ENCODE peak calls at places on chromosomes 7 and 10, in four cellular contexts. One of them, this sample, is unnamed.

GRCh38 chr10:79268100-79268670 is 79.1 kb upstream of the PPIF start:
- DNase-seq in GM12878: no peak
- DNase-seq in K562: no peak
- DNase-seq in HepG2: no peak
- DNase-seq in this sample: no peak

GRCh38 chr7:74427974-74428373 is 25.7 kb upstream of the GTF2IRD1 start:
- DNase-seq in K562: no peak
- DNase-seq in GM12878: no peak
- DNase-seq in HepG2: no peak
- DNase-seq in this sample: no peak

GRCh38 chr7:133770863-133771492 is 356.2 kb upstream of the LRGUK start:
- DNase-seq in HepG2: peak; percentile 68
- DNase-seq in GM12878: no peak
- DNase-seq in K562: no peak
- DNase-seq in this sample: no peak

GRCh38 chr7:66055321-66055956 is 20.2 kb upstream of the ASL start:
- DNase-seq in HepG2: no peak
- DNase-seq in K562: no peak
- DNase-seq in GM12878: peak; percentile 41
- DNase-seq in this sample: no peak

GRCh38 chr7:85001493-85002345 is 185.1 kb downstream of the SEMA3D start:
- DNase-seq in HepG2: no peak
- DNase-seq in K562: no peak
- DNase-seq in GM12878: no peak
- DNase-seq in this sample: no peak

GRCh38 chr10:76115471-76116155 is 684.2 kb downstream of the LRMDA start:
- DNase-seq in GM12878: no peak
- DNase-seq in K562: no peak
- DNase-seq in HepG2: no peak
- DNase-seq in this sample: no peak

GRCh38 chr7:84237533-84238173 is 43.1 kb upstream of the SEMA3A start:
- DNase-seq in K562: no peak
- DNase-seq in GM12878: no peak
- DNase-seq in HepG2: no peak
- DNase-seq in this sample: no peak

GRCh38 chr7:39312254-39312989 is 253.8 kb upstream of the YAE1 start:
- DNase-seq in HepG2: no peak
- DNase-seq in GM12878: no peak
- DNase-seq in K562: no peak
- DNase-seq in this sample: no peak

GRCh38 chr10:11610855-11611247 is 599 bp downstream of the USP6NL start:
- DNase-seq in K562: no peak
- DNase-seq in HepG2: no peak
- DNase-seq in GM12878: no peak
- DNase-seq in this sample: peak; percentile 18

GRCh38 chr10:24496066-24496465 is 227.6 kb downstream of the ARHGAP21 start:
- DNase-seq in K562: no peak
- DNase-seq in GM12878: no peak
- DNase-seq in HepG2: no peak
- DNase-seq in this sample: no peak

GRCh38 chr10:6558272-6558671 is 21.8 kb downstream of the PRKCQ start:
- DNase-seq in K562: no peak
- DNase-seq in GM12878: no peak
- DNase-seq in HepG2: no peak
- DNase-seq in this sample: no peak

GRCh38 chr7:21639206-21639868 is 96.5 kb downstream of the DNAH11 start:
- DNase-seq in K562: no peak
- DNase-seq in GM12878: no peak
- DNase-seq in HepG2: no peak
- DNase-seq in this sample: no peak

GRCh38 chr10:3716093-3716492 is 68.9 kb downstream of the KLF6 start:
- DNase-seq in HepG2: no peak
- DNase-seq in K562: no peak
- DNase-seq in GM12878: no peak
- DNase-seq in this sample: no peak

GRCh38 chr7:109552017-109552416 is 982.3 kb downstream of the DNAJB9 start:
- DNase-seq in K562: no peak
- DNase-seq in GM12878: no peak
- DNase-seq in HepG2: peak; percentile 3
- DNase-seq in this sample: no peak

GRCh38 chr10:6072215-6072941 is 10.2 kb upstream of the IL2RA start:
- DNase-seq in HepG2: no peak
- DNase-seq in GM12878: no peak
- DNase-seq in K562: no peak
- DNase-seq in this sample: no peak

GRCh38 chr10:23891301-23891700 is 317.6 kb upstream of the KIAA1217 start:
- DNase-seq in GM12878: no peak
- DNase-seq in K562: no peak
- DNase-seq in HepG2: no peak
- DNase-seq in this sample: no peak

GRCh38 chr10:787933-788651 is 98.6 kb upstream of the DIP2C start:
- DNase-seq in GM12878: no peak
- DNase-seq in K562: peak; percentile 16
- DNase-seq in HepG2: no peak
- DNase-seq in this sample: no peak

GRCh38 chr10:22321831-22322662 is 1.1 kb downstream of the BMI1 start:
- DNase-seq in K562: peak; percentile 57
- DNase-seq in GM12878: no peak
- DNase-seq in HepG2: no peak
- DNase-seq in this sample: peak; percentile 16

GRCh38 chr10:133526957-133527588 is at the start of gene CYP2E1:
- DNase-seq in HepG2: no peak
- DNase-seq in K562: no peak
- DNase-seq in GM12878: no peak
- DNase-seq in this sample: no peak

GRCh38 chr10:73517166-73517888 is 21.5 kb upstream of the PPP3CB start:
- DNase-seq in HepG2: no peak
- DNase-seq in GM12878: no peak
- DNase-seq in K562: peak; percentile 83
- DNase-seq in this sample: no peak

GRCh38 chr7:66050990-66051424 is 24.6 kb upstream of the ASL start:
- DNase-seq in HepG2: peak; percentile 82
- DNase-seq in K562: no peak
- DNase-seq in GM12878: no peak
- DNase-seq in this sample: no peak

GRCh38 chr7:105022458-105022857 is 8.5 kb downstream of the KMT2E start:
- DNase-seq in K562: no peak
- DNase-seq in GM12878: no peak
- DNase-seq in HepG2: no peak
- DNase-seq in this sample: no peak

DNA sequence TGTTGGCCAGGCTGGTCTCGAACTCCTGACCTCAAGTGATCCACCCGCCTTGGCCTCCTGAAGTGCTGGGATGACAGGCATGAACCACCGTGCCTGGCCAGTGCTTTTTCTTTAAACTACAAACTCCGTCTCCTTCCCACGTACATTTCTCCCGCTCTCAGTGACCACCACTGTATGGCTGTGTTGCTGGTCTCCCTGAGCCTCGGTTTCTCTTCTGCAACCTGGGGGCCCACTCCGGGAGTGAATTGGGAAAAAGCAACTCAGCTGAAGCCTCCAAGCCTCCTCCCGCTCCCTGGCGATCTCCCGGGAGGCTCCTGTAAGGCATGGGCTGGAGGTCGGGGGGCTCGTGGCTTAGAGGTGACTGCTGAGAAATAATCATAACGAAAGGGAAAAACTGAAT is 136.3 kb downstream of the ELFN1 start:
- DNase-seq in GM12878: no peak
- DNase-seq in HepG2: no peak
- DNase-seq in K562: no peak
- DNase-seq in this sample: no peak
- TF ChIP-seq FOXK2 in GM12878: no peak
- TF ChIP-seq FOXK2 in HepG2: no peak
- TF ChIP-seq FOXK2 in K562: no peak
- TF ChIP-seq FOXK2 in this sample: no peak

GRCh38 chr10:129966370-129966769 is 2.3 kb upstream of the EBF3 start:
- DNase-seq in K562: no peak
- DNase-seq in HepG2: no peak
- DNase-seq in GM12878: no peak
- DNase-seq in this sample: no peak

GRCh38 chr10:129968937-129969527 is 5.0 kb upstream of the EBF3 start:
- DNase-seq in HepG2: peak; percentile 9
- DNase-seq in GM12878: no peak
- DNase-seq in K562: no peak
- DNase-seq in this sample: peak; percentile 86

GRCh38 chr10:129966831-129967578 is 2.9 kb upstream of the EBF3 start:
- DNase-seq in GM12878: no peak
- DNase-seq in K562: no peak
- DNase-seq in HepG2: no peak
- DNase-seq in this sample: no peak

GRCh38 chr10:129968020-129968861 is 4.2 kb upstream of the EBF3 start:
- DNase-seq in GM12878: no peak
- DNase-seq in K562: no peak
- DNase-seq in HepG2: no peak
- DNase-seq in this sample: no peak

DNA sequence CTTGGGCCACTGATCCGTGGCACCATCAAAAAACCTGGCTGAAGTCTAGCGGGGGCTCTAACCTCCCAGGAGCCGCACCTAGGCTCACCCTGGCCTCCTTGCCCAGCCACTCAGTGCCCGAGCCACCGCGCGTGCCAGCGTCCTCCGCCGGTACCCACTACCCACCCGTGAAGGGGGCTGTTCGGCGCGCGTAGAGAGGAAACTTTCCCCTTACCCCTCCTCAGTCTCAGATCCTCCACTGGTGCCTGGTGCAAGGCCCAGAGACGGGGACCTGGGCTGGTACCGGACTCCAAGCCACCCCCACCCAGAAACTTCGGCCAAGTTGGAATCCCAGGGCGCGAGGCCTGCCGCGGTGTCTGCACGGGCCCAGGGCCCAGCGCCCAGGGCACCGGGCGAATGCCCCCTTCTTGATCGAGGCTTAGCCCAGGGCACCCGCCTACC is 3.5 kb upstream of the EBF3 start:
- DNase-seq in GM12878: no peak
- DNase-seq in HepG2: no peak
- DNase-seq in K562: no peak
- DNase-seq in this sample: no peak
- TF ChIP-seq FOXK2 in GM12878: no peak
- TF ChIP-seq FOXK2 in HepG2: no peak
- TF ChIP-seq FOXK2 in K562: no peak
- TF ChIP-seq FOXK2 in this sample: no peak

GRCh38 chr10:33116293-33116697 is 158.3 kb upstream of the ITGB1 start:
- DNase-seq in K562: no peak
- DNase-seq in HepG2: peak; percentile 53
- DNase-seq in GM12878: no peak
- DNase-seq in this sample: peak; percentile 45
- TF ChIP-seq FOXK2 in K562: no peak
- TF ChIP-seq FOXK2 in HepG2: no peak
- TF ChIP-seq FOXK2 in GM12878: no peak
- TF ChIP-seq FOXK2 in this sample: no peak

GRCh38 chr10:18164093-18164492 is 23.9 kb downstream of the CACNB2 start:
- DNase-seq in K562: no peak
- DNase-seq in GM12878: no peak
- DNase-seq in HepG2: no peak
- DNase-seq in this sample: no peak

GRCh38 chr10:18158698-18159342 is 18.6 kb downstream of the CACNB2 start:
- DNase-seq in K562: no peak
- DNase-seq in HepG2: no peak
- DNase-seq in GM12878: no peak
- DNase-seq in this sample: no peak

GRCh38 chr10:18164771-18165361 is 24.6 kb downstream of the CACNB2 start:
- DNase-seq in GM12878: no peak
- DNase-seq in K562: no peak
- DNase-seq in HepG2: no peak
- DNase-seq in this sample: no peak

GRCh38 chr10:18159596-18159995 is 19.4 kb downstream of the CACNB2 start:
- DNase-seq in GM12878: no peak
- DNase-seq in K562: no peak
- DNase-seq in HepG2: no peak
- DNase-seq in this sample: no peak

DNA sequence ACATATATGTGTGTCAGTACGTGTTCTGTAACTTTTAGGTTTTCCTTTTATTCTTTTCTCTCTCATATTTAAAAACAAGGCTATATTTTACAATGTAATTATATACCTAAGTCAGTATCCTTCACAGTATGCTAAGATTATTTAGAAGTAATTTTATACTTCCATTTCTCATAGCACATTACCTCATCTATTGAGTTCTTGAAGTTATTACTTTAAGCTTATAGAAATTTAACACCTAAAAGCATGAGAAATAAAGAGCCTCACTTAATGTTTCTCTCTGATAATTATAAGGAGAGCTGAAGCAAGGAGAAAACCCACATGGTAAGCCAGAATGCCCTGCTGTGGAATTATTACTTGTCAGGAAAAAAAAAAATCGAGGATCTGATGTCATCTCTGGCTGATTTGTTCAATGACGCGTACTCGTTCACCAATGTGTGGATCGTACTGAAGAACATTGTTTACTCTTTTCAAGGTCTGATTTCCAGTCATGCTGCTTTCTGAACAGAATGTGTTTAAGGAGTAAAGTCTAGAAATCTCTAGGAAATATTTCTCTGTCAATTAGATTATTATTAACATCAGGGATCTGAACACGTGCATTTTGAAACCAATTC is 21.9 kb downstream of the CACNB2 start:
- DNase-seq in HepG2: no peak
- DNase-seq in K562: no peak
- DNase-seq in GM12878: no peak
- DNase-seq in this sample: no peak
- TF ChIP-seq FOXK2 in HepG2: no peak
- TF ChIP-seq FOXK2 in K562: no peak
- TF ChIP-seq FOXK2 in GM12878: no peak
- TF ChIP-seq FOXK2 in this sample: no peak

DNA sequence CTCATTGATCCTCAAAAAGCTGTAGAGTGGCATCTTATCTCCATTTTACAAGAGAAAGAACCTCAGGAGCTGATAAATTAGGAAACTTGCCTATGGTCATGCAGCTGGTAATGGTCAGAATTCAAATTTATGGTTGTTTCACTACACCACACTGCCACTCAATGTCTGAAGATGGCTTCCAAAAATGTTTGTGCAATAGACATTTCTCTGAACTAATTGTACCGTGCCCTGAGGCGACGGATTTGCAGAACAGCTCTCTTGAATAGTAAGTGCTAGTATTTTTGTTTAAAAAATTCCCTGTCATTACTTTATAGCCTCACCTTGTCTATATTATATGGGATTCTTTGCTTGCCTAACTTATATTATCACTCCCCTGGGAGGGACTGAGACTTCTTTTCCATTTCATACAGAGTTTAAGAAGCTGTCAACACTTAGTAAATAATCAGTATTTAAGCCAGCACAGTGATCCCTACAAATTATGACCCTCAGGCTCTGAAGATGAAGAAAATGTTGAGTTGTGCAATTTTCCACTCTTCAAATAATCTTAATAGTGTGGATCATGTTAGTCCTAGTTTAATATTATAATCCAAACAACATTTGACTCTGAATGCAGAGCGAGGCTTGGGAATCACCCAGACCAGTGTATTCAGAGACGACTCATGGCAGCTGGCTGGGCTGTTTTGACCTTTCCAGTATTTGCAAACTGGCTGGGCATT is 346.6 kb downstream of the PTEN start:
- DNase-seq in GM12878: no peak
- DNase-seq in K562: no peak
- DNase-seq in HepG2: no peak
- DNase-seq in this sample: no peak
- TF ChIP-seq FOXK2 in GM12878: no peak
- TF ChIP-seq FOXK2 in K562: no peak
- TF ChIP-seq FOXK2 in HepG2: no peak
- TF ChIP-seq FOXK2 in this sample: no peak

GRCh38 chr7:36967387-36967786 is 243.1 kb upstream of the AOAH start:
- DNase-seq in GM12878: no peak
- DNase-seq in HepG2: peak; percentile 79
- DNase-seq in K562: peak; percentile 63
- DNase-seq in this sample: peak; percentile 74
- TF ChIP-seq FOXK2 in GM12878: no peak
- TF ChIP-seq FOXK2 in HepG2: no peak
- TF ChIP-seq FOXK2 in K562: no peak
- TF ChIP-seq FOXK2 in this sample: no peak

This sample was measured in HEK293T.